ENCODE peak calls at places on chromosome 13, in seven cellular contexts. G, U, O, P, T, V and E are unnamed samples.

GRCh38 chr13:79455331-79455730 is 25.6 kb upstream of the NDFIP2 start:
- DNase-seq in T (no peak), V (no peak), P (no peak), O (no peak), U (no peak), G (no peak), E (no peak)

GRCh38 chr13:55777612-55778011 is 1363.1 kb upstream of the PRR20A start:
- DNase-seq in P (no peak), T (no peak), O (no peak), G (no peak), U (no peak), V (no peak), E (no peak)

GRCh38 chr13:30593001-30593400 is 24.7 kb upstream of the USPL1 start:
- DNase-seq in U (no peak), T (no peak), P (no peak), O (no peak), G (no peak), V (no peak), E (no peak)

GRCh38 chr13:41418027-41418426 is 39.3 kb upstream of the RGCC start:
- DNase-seq in V (peak), T (no peak), G (no peak), P (no peak), O (no peak), U (peak), E (peak)

GRCh38 chr13:114012921-114013320 is 39.0 kb upstream of the C13orf46 start:
- DNase-seq in V (no peak), G (no peak), T (no peak), U (no peak), P (no peak), O (no peak), E (no peak)

GRCh38 chr13:112638157-112638750 is 50.3 kb upstream of the TUBGCP3 start:
- DNase-seq in G (no peak), T (no peak), U (no peak), V (no peak), O (no peak), P (no peak), E (no peak)

GRCh38 chr13:34762312-34762711 is 179.8 kb upstream of the NBEA start:
- DNase-seq in U (no peak), G (no peak), T (peak), V (no peak), O (no peak), P (no peak), E (no peak)

GRCh38 chr13:79225487-79226232 is 180.4 kb downstream of the RBM26 start:
- DNase-seq in U (no peak), V (no peak), G (no peak), O (no peak), T (no peak), P (no peak), E (no peak)

GRCh38 chr13:48775804-48776203 is 122.1 kb downstream of the CYSLTR2 start:
- DNase-seq in G (no peak), V (peak), P (no peak), T (peak), U (peak), O (no peak), E (peak)

GRCh38 chr13:75637101-75637774 is 1.1 kb downstream of the LMO7 start:
- DNase-seq in U (no peak), V (no peak), T (no peak), P (no peak), G (no peak), O (no peak), E (no peak)

GRCh38 chr13:71798723-71799122 is 68.3 kb downstream of the DACH1 start:
- DNase-seq in O (no peak), T (no peak), V (no peak), P (no peak), G (no peak), U (no peak), E (no peak)

GRCh38 chr13:28805193-28805819 is 14.8 kb upstream of the MTUS2 start:
- DNase-seq in T (no peak), V (no peak), O (no peak), P (no peak), G (no peak), U (no peak), E (no peak)

GRCh38 chr13:40362502-40362901 is 303.9 kb downstream of the FOXO1 start:
- DNase-seq in O (no peak), P (no peak), G (no peak), T (no peak), U (no peak), V (no peak), E (no peak)

GRCh38 chr13:46633416-46633815 is 80.4 kb downstream of the LRCH1 start:
- DNase-seq in P (no peak), O (no peak), G (no peak), T (peak), V (peak), U (no peak), E (peak)

GRCh38 chr13:21759503-21759902 is 88.6 kb downstream of the FGF9 start:
- DNase-seq in T (no peak), V (no peak), U (no peak), O (peak), G (no peak), P (no peak), E (no peak)

GRCh38 chr13:111422352-111422751 is 101.9 kb downstream of the TEX29 start:
- DNase-seq in V (no peak), T (no peak), O (no peak), U (no peak), G (no peak), P (no peak), E (no peak)

GRCh38 chr13:113351514-113352026 is 12.4 kb downstream of the GRTP1 start:
- DNase-seq in G (no peak), T (no peak), V (no peak), U (no peak), O (peak), P (no peak), E (no peak)